ENCODE peak calls at places on chromosomes 5 and 9, in five cellular contexts. R is neuronal stem cell; V is CD8-positive, alpha-beta T cell; F is heart left ventricle; Z is cardiac muscle cell. U is an unnamed sample.

GRCh38 chr9:111056554-111056953 is 18.3 kb upstream of the LPAR1 start:
- DNase-seq in R (no peak), V (no peak), Z (peak), F (no peak), U (no peak)

GRCh38 chr5:139137703-139138102 is 60.5 kb downstream of the SIL1 start:
- DNase-seq in Z (peak), F (no peak), R (no peak), V (no peak), U (no peak)

GRCh38 chr5:123156577-123157296 is 67.7 kb downstream of the PRDM6 start:
- DNase-seq in R (no peak), F (no peak), Z (peak), V (no peak), U (no peak)

GRCh38 chr5:67214036-67214435 is 17.4 kb upstream of the CD180 start:
- DNase-seq in V (no peak), R (no peak), F (no peak), Z (no peak), U (no peak)

GRCh38 chr9:120942186-120943001 is 15.8 kb upstream of the TRAF1 start:
- DNase-seq in R (no peak), V (no peak), Z (no peak), F (no peak), U (no peak)

GRCh38 chr5:126508962-126509279 is 85.7 kb downstream of the GRAMD2B start:
- DNase-seq in R (no peak), V (no peak), F (no peak), Z (peak), U (no peak)

GRCh38 chr9:30075451-30076199 is 2308.8 kb upstream of the ACO1 start:
- DNase-seq in V (no peak), F (no peak), R (no peak), Z (no peak), U (no peak)

GRCh38 chr5:8184455-8185063 is 315.6 kb downstream of the MTRR start:
- DNase-seq in V (peak), F (no peak), R (peak), Z (peak), U (no peak)

GRCh38 chr5:96836817-96837216 is 29.1 kb upstream of the ERAP1 start:
- DNase-seq in Z (no peak), R (no peak), F (no peak), V (no peak), U (no peak)

GRCh38 chr9:25177858-25178257 is 500.4 kb downstream of the TUSC1 start:
- DNase-seq in R (no peak), V (no peak), F (no peak), Z (no peak), U (no peak)

GRCh38 chr9:113650207-113651131 is 186.9 kb downstream of the RGS3 start:
- DNase-seq in F (no peak), V (no peak), Z (no peak), R (no peak), U (no peak)

GRCh38 chr5:24188196-24188595 is 456.6 kb downstream of the CDH10 start:
- DNase-seq in F (no peak), Z (no peak), V (no peak), R (no peak), U (no peak)

GRCh38 chr5:107516452-107517184 is 154.1 kb downstream of the EFNA5 start:
- DNase-seq in Z (peak), F (no peak), V (no peak), R (no peak), U (no peak)

GRCh38 chr5:121979691-121980090 is 17.9 kb downstream of the SRFBP1 start:
- DNase-seq in V (no peak), Z (no peak), R (no peak), F (no peak), U (no peak)

GRCh38 chr9:127612993-127613954 is 1.2 kb downstream of the STXBP1 start:
- DNase-seq in Z (peak), F (peak), V (peak), R (no peak), U (peak)

GRCh38 chr5:137395011-137395755 is 103.9 kb downstream of the SPOCK1 start:
- DNase-seq in R (no peak), V (no peak), F (no peak), Z (no peak), U (no peak)

GRCh38 chr9:123620258-123620657 is 264.3 kb downstream of the CRB2 start:
- DNase-seq in V (no peak), R (no peak), Z (no peak), F (no peak), U (no peak)

GRCh38 chr5:77986261-77986660 is 210.1 kb upstream of the TBCA start:
- DNase-seq in R (no peak), V (no peak), Z (no peak), F (no peak), U (no peak)

GRCh38 chr9:121261107-121261460 is 6.9 kb upstream of the GSN start:
- DNase-seq in R (no peak), V (no peak), F (no peak), Z (peak), U (no peak)

GRCh38 chr9:123007269-123007668 is 26.2 kb upstream of the GPR21 start:
- DNase-seq in R (no peak), F (no peak), V (no peak), Z (no peak), U (no peak)

GRCh38 chr5:1009359-1010180 is 968 bp downstream of the NKD2 start:
- DNase-seq in Z (no peak), F (no peak), V (no peak), R (no peak), U (no peak)

GRCh38 chr5:79225026-79225425 is 10.9 kb upstream of the JMY start:
- DNase-seq in R (no peak), Z (no peak), F (no peak), V (no peak), U (no peak)

GRCh38 chr5:134609232-134609851 is 23.3 kb downstream of the SAR1B start:
- DNase-seq in Z (no peak), F (no peak), R (no peak), V (no peak), U (no peak)

GRCh38 chr5:143065185-143065584 is 295.0 kb downstream of the ARHGAP26 start:
- DNase-seq in Z (peak), V (no peak), F (no peak), R (no peak), U (no peak)

GRCh38 chr5:150075233-150075632 is 11.1 kb downstream of the CSF1R start:
- DNase-seq in Z (no peak), F (no peak), V (peak), R (no peak), U (no peak)

GRCh38 chr9:124179196-124180071 is 78.3 kb upstream of the NEK6 start:
- DNase-seq in F (no peak), Z (no peak), R (no peak), V (no peak), U (no peak)

GRCh38 chr5:124665625-124666024 is 80.8 kb downstream of the ZNF608 start:
- DNase-seq in F (no peak), R (no peak), V (no peak), Z (no peak), U (no peak)

GRCh38 chr5:103497782-103498181 is 64.8 kb downstream of the NUDT12 start:
- DNase-seq in Z (no peak), R (no peak), F (no peak), V (no peak), U (no peak)
- H3K27ac ChIP-seq in Z (no peak), R (no peak), F (no peak), V (no peak), U (no peak)

GRCh38 chr5:41406424-41406823 is 104.0 kb downstream of the PLCXD3 start:
- DNase-seq in R (no peak), V (no peak), Z (no peak), F (no peak), U (no peak)

GRCh38 chr5:41404757-41405156 is 105.6 kb downstream of the PLCXD3 start:
- DNase-seq in Z (peak), R (no peak), F (no peak), V (no peak), U (no peak)

GRCh38 chr5:41403846-41404245 is 106.6 kb downstream of the PLCXD3 start:
- DNase-seq in F (no peak), Z (peak), V (no peak), R (no peak), U (no peak)

GRCh38 chr5:41399840-41400239 is 110.6 kb downstream of the PLCXD3 start:
- DNase-seq in V (no peak), R (no peak), Z (no peak), F (no peak), U (no peak)

GRCh38 chr5:41402845-41403244 is 107.6 kb downstream of the PLCXD3 start:
- DNase-seq in F (no peak), R (no peak), V (no peak), Z (no peak), U (no peak)
- H3K27ac ChIP-seq in F (peak), R (no peak), V (no peak), Z (no peak), U (no peak)

GRCh38 chr5:91222482-91222881 is 160.6 kb downstream of the ARRDC3 start:
- DNase-seq in R (no peak), F (no peak), V (no peak), Z (no peak), U (no peak)
- H3K27ac ChIP-seq in R (no peak), F (no peak), V (no peak), Z (no peak), U (no peak)

GRCh38 chr5:14216902-14217301 is 73.8 kb downstream of the TRIO start:
- DNase-seq in V (no peak), F (no peak), R (no peak), Z (no peak), U (no peak)
- H3K27ac ChIP-seq in V (no peak), F (no peak), R (no peak), Z (no peak), U (no peak)

U was measured in CD4-positive, alpha-beta T cell.